ENCODE peak calls at places on chromosomes 1 and 21, in six cellular contexts. J is aorta, F is right cardiac atrium, U is sciatic nerve, V is lower lobe of right lung, T is Right ventricle myocardium superior. C is an unnamed sample.

GRCh38 chr21:15211491-15212133 is 146.8 kb upstream of the NRIP1 start:
- ATAC-seq in J (no peak), F (no peak), U (no peak), V (peak; percentile 35), T (no peak), C (no peak)

GRCh38 chr1:183087001-183087400 is 63.8 kb downstream of the LAMC1 start:
- ATAC-seq in J (no peak), F (no peak), U (no peak), V (no peak), T (no peak), C (no peak)

GRCh38 chr1:35369922-35370671 is 101.6 kb downstream of the ZMYM4 start:
- ATAC-seq in J (peak; percentile 82), F (peak; percentile 88), U (peak; percentile 93), V (peak; percentile 34), T (peak; percentile 90), C (no peak)

GRCh38 chr1:235919797-235920475 is 53.2 kb upstream of the LYST start:
- ATAC-seq in J (no peak), F (no peak), U (no peak), V (peak; percentile 40), T (no peak), C (no peak)

GRCh38 chr1:17110555-17110926 is 8.7 kb downstream of the PADI2 start:
- ATAC-seq in J (no peak), F (no peak), U (no peak), V (no peak), T (no peak), C (no peak)

GRCh38 chr21:39238275-39238674 is 55.0 kb upstream of the PSMG1 start:
- ATAC-seq in J (no peak), F (no peak), U (no peak), V (no peak), T (no peak), C (no peak)

GRCh38 chr1:172450524-172450885 is 6.6 kb upstream of the PIGC start:
- ATAC-seq in J (no peak), F (no peak), U (peak; percentile 7), V (no peak), T (no peak), C (no peak)

GRCh38 chr1:153260980-153261792 is 1.7 kb downstream of the LORICRIN start:
- ATAC-seq in J (peak; percentile 64), F (peak; percentile 85), U (no peak), V (peak; percentile 68), T (peak; percentile 55), C (peak; percentile 19)

GRCh38 chr1:212680691-212681090 is 18.9 kb downstream of the BATF3 start:
- ATAC-seq in J (no peak), F (no peak), U (no peak), V (no peak), T (no peak), C (no peak)

GRCh38 chr1:190169311-190170067 is 308.2 kb downstream of the BRINP3 start:
- ATAC-seq in J (no peak), F (no peak), U (no peak), V (no peak), T (no peak), C (no peak)

GRCh38 chr1:227131193-227131592 is 187.1 kb downstream of the CDC42BPA start:
- ATAC-seq in J (no peak), F (no peak), U (no peak), V (no peak), T (peak; percentile 29), C (no peak)

GRCh38 chr1:177283380-177283779 is 112.6 kb downstream of the BRINP2 start:
- ATAC-seq in J (no peak), F (no peak), U (no peak), V (no peak), T (no peak), C (no peak)

GRCh38 chr21:15444118-15444960 is 285.4 kb upstream of the USP25 start:
- ATAC-seq in J (no peak), F (no peak), U (peak; percentile 49), V (no peak), T (no peak), C (no peak)

GRCh38 chr21:29172282-29172681 is 41.8 kb downstream of the MAP3K7CL start:
- ATAC-seq in J (no peak), F (no peak), U (no peak), V (no peak), T (no peak), C (no peak)

C was measured in stimulated activated memory B cell treated with anti-CD40 and anti-IgM and Interleukin-4, amounts not matched to agents 10 μg/mL and 1 μg/mL and 100 μg/mL, for 72 hours.